ENCODE peak calls at places on chromosomes 6 and 20, in nine cellular contexts. U, R, J, A, G, H, V, P and L are unnamed samples.

GRCh38 chr6:34515473-34516387 is 40.4 kb downstream of the SPDEF start:
- DNase-seq in U (no peak), R (no peak), J (no peak), A (no peak), G (no peak), H (no peak), V (no peak), P (no peak), L (no peak)

GRCh38 chr20:47318027-47318595 is 38.4 kb downstream of the ZMYND8 start:
- DNase-seq in U (peak), R (no peak), J (no peak), A (no peak), G (no peak), H (peak), V (no peak), P (no peak), L (no peak)

GRCh38 chr6:91083226-91083625 is 496.4 kb upstream of the MAP3K7 start:
- DNase-seq in U (no peak), R (no peak), J (no peak), A (no peak), G (no peak), H (no peak), V (no peak), P (no peak), L (no peak)

GRCh38 chr6:112029045-112029822 is 24.7 kb upstream of the CCN6 start:
- DNase-seq in U (peak), R (peak), J (peak), A (no peak), G (peak), H (peak), V (peak), P (peak), L (no peak)

GRCh38 chr6:108748959-108749358 is 99.3 kb upstream of the ARMC2 start:
- DNase-seq in U (no peak), R (no peak), J (no peak), A (no peak), G (no peak), H (no peak), V (no peak), P (no peak), L (no peak)

GRCh38 chr6:74598473-74599393 is 607.1 kb downstream of the COL12A1 start:
- DNase-seq in U (no peak), R (no peak), J (peak), A (no peak), G (no peak), H (peak), V (no peak), P (no peak), L (no peak)

GRCh38 chr6:52109073-52109635 is 21.7 kb upstream of the PKHD1 start:
- DNase-seq in U (no peak), R (no peak), J (no peak), A (no peak), G (no peak), H (no peak), V (no peak), P (no peak), L (peak)

GRCh38 chr20:53099851-53100250 is 127.7 kb downstream of the TSHZ2 start:
- DNase-seq in U (no peak), R (no peak), J (no peak), A (no peak), G (no peak), H (peak), V (no peak), P (no peak), L (no peak)

GRCh38 chr6:166546653-166547052 is 39.8 kb downstream of the RAMACL start:
- DNase-seq in U (no peak), R (no peak), J (no peak), A (no peak), G (no peak), H (no peak), V (no peak), P (no peak), L (no peak)

GRCh38 chr6:24273471-24273870 is 84.4 kb downstream of the DCDC2 start:
- DNase-seq in U (no peak), R (peak), J (no peak), A (no peak), G (no peak), H (peak), V (no peak), P (no peak), L (no peak)

GRCh38 chr20:60060593-60060992 is 102.4 kb downstream of the CDH26 start:
- DNase-seq in U (no peak), R (no peak), J (no peak), A (no peak), G (no peak), H (no peak), V (no peak), P (no peak), L (no peak)

GRCh38 chr20:46364670-46365482 is 41.5 kb downstream of the ELMO2 start:
- DNase-seq in U (no peak), R (no peak), J (no peak), A (peak), G (no peak), H (no peak), V (no peak), P (no peak), L (no peak)

GRCh38 chr6:90284236-90284744 is 12.4 kb downstream of the BACH2 start:
- DNase-seq in U (peak), R (no peak), J (peak), A (no peak), G (peak), H (peak), V (no peak), P (no peak), L (no peak)

GRCh38 chr6:9428416-9429172 is 986.3 kb downstream of the TFAP2A start:
- DNase-seq in U (peak), R (no peak), J (no peak), A (no peak), G (no peak), H (no peak), V (no peak), P (no peak), L (no peak)

GRCh38 chr6:109406196-109406595 is 23.9 kb upstream of the CD164 start:
- DNase-seq in U (peak), R (no peak), J (no peak), A (no peak), G (no peak), H (peak), V (no peak), P (no peak), L (no peak)

GRCh38 chr20:38049800-38050199 is 16.3 kb downstream of the RPRD1B start:
- DNase-seq in U (peak), R (no peak), J (no peak), A (no peak), G (no peak), H (peak), V (no peak), P (no peak), L (no peak)

GRCh38 chr6:57432162-57432561 is 114.7 kb downstream of the PRIM2 start:
- DNase-seq in U (peak), R (no peak), J (no peak), A (no peak), G (no peak), H (peak), V (no peak), P (no peak), L (no peak)

GRCh38 chr6:78589426-78589825 is 277.9 kb upstream of the IRAK1BP1 start:
- DNase-seq in U (no peak), R (no peak), J (no peak), A (no peak), G (no peak), H (no peak), V (no peak), P (no peak), L (no peak)

GRCh38 chr6:158018370-158018771 is 36.7 kb downstream of the SYNJ2 start:
- DNase-seq in U (peak), R (no peak), J (no peak), A (no peak), G (no peak), H (no peak), V (no peak), P (no peak), L (no peak)

GRCh38 chr6:14272111-14273085 is 154.8 kb downstream of the CD83 start:
- DNase-seq in U (peak), R (no peak), J (no peak), A (no peak), G (no peak), H (peak), V (no peak), P (no peak), L (peak)

GRCh38 chr6:139356924-139357323 is 17.5 kb downstream of the CITED2 start:
- DNase-seq in U (no peak), R (no peak), J (no peak), A (no peak), G (no peak), H (no peak), V (no peak), P (no peak), L (no peak)

GRCh38 chr6:144248470-144249301 is 36.4 kb upstream of the UTRN start:
- DNase-seq in U (peak), R (no peak), J (no peak), A (no peak), G (no peak), H (peak), V (no peak), P (no peak), L (no peak)

GRCh38 chr6:39402239-39402751 is 79.8 kb upstream of the KCNK16 start:
- DNase-seq in U (no peak), R (peak), J (no peak), A (no peak), G (no peak), H (peak), V (no peak), P (no peak), L (peak)

GRCh38 chr6:153790881-153791473 is 248.1 kb upstream of the OPRM1 start:
- DNase-seq in U (peak), R (no peak), J (no peak), A (no peak), G (peak), H (peak), V (no peak), P (no peak), L (no peak)

GRCh38 chr6:130970839-130971410 is 92.1 kb downstream of the EPB41L2 start:
- DNase-seq in U (no peak), R (no peak), J (no peak), A (no peak), G (no peak), H (no peak), V (no peak), P (no peak), L (no peak)

GRCh38 chr6:8556370-8557018 is 121.1 kb upstream of the SLC35B3 start:
- DNase-seq in U (peak), R (peak), J (peak), A (no peak), G (no peak), H (peak), V (no peak), P (no peak), L (no peak)

GRCh38 chr6:54063228-54063539 is 48.1 kb upstream of the MLIP start:
- DNase-seq in U (no peak), R (no peak), J (no peak), A (no peak), G (no peak), H (no peak), V (no peak), P (no peak), L (no peak)

GRCh38 chr6:108227290-108227689 is 33.5 kb downstream of the SNX3 start:
- DNase-seq in U (no peak), R (no peak), J (no peak), A (no peak), G (no peak), H (no peak), V (no peak), P (no peak), L (no peak)

GRCh38 chr20:54633903-54634302 is 158.5 kb downstream of the DOK5 start:
- DNase-seq in U (no peak), R (no peak), J (no peak), A (no peak), G (no peak), H (no peak), V (no peak), P (no peak), L (no peak)

GRCh38 chr6:136129365-136129764 is 120.7 kb downstream of the MTFR2 start:
- DNase-seq in U (peak), R (no peak), J (no peak), A (no peak), G (no peak), H (no peak), V (no peak), P (no peak), L (no peak)

GRCh38 chr20:48841861-48842529 is 14.2 kb upstream of the PREX1 start:
- DNase-seq in U (peak), R (no peak), J (peak), A (no peak), G (no peak), H (peak), V (no peak), P (no peak), L (no peak)

GRCh38 chr20:59013031-59013951 is 5.9 kb upstream of the TUBB1 start:
- DNase-seq in U (no peak), R (no peak), J (no peak), A (no peak), G (peak), H (no peak), V (no peak), P (no peak), L (no peak)

GRCh38 chr6:28207244-28208179 is 17.6 kb upstream of the ZSCAN9 start:
- DNase-seq in U (peak), R (no peak), J (no peak), A (peak), G (no peak), H (no peak), V (no peak), P (no peak), L (no peak)

GRCh38 chr20:7458459-7458858 is 481.8 kb downstream of the HAO1 start:
- DNase-seq in U (no peak), R (no peak), J (no peak), A (no peak), G (no peak), H (no peak), V (no peak), P (no peak), L (no peak)

GRCh38 chr6:43806041-43806757 is 36.2 kb downstream of the VEGFA start:
- DNase-seq in U (no peak), R (no peak), J (no peak), A (no peak), G (no peak), H (peak), V (no peak), P (no peak), L (no peak)

GRCh38 chr20:35432430-35432735 is 5.6 kb downstream of the GDF5 start:
- DNase-seq in U (no peak), R (no peak), J (no peak), A (no peak), G (no peak), H (no peak), V (no peak), P (no peak), L (no peak)